ENCODE peak calls at places on chromosome 20, in eight cellular contexts. One of them, this sample, is unnamed.

GRCh38 chr20:25310268-25310920 is 62.5 kb downstream of the PYGB start:
- DNase-seq in Panc1: peak
- DNase-seq in stimulated activated CD8-positive, alpha-beta memory T cell treated with anti-CD3 and anti-CD28 coated beads, Interleukin-4, amount 100 ng/mL, for 24 hours: peak
- DNase-seq in HTR-8/SVneo: peak
- DNase-seq in Kasumi-1: peak
- DNase-seq in NCI-H460: peak
- DNase-seq in naive thymus-derived CD8-positive, alpha-beta T cell: no peak
- DNase-seq in cardiac muscle cell: peak
- DNase-seq in this sample: no peak

GRCh38 chr20:49811825-49812462 is 684 bp upstream of the SLC9A8 start:
- DNase-seq in Panc1: no peak
- DNase-seq in stimulated activated CD8-positive, alpha-beta memory T cell treated with anti-CD3 and anti-CD28 coated beads, Interleukin-4, amount 100 ng/mL, for 24 hours: no peak
- DNase-seq in HTR-8/SVneo: peak
- DNase-seq in Kasumi-1: no peak
- DNase-seq in NCI-H460: no peak
- DNase-seq in naive thymus-derived CD8-positive, alpha-beta T cell: no peak
- DNase-seq in cardiac muscle cell: no peak
- DNase-seq in this sample: no peak

GRCh38 chr20:49450281-49450707 is 32.2 kb downstream of the KCNB1 start:
- DNase-seq in Panc1: no peak
- DNase-seq in stimulated activated CD8-positive, alpha-beta memory T cell treated with anti-CD3 and anti-CD28 coated beads, Interleukin-4, amount 100 ng/mL, for 24 hours: no peak
- DNase-seq in HTR-8/SVneo: no peak
- DNase-seq in Kasumi-1: no peak
- DNase-seq in NCI-H460: no peak
- DNase-seq in naive thymus-derived CD8-positive, alpha-beta T cell: no peak
- DNase-seq in cardiac muscle cell: no peak
- DNase-seq in this sample: no peak

GRCh38 chr20:17504898-17505663 is 26.1 kb downstream of the BFSP1 start:
- DNase-seq in Panc1: peak
- DNase-seq in stimulated activated CD8-positive, alpha-beta memory T cell treated with anti-CD3 and anti-CD28 coated beads, Interleukin-4, amount 100 ng/mL, for 24 hours: peak
- DNase-seq in HTR-8/SVneo: peak
- DNase-seq in Kasumi-1: peak
- DNase-seq in NCI-H460: peak
- DNase-seq in naive thymus-derived CD8-positive, alpha-beta T cell: no peak
- DNase-seq in cardiac muscle cell: peak
- DNase-seq in this sample: peak

GRCh38 chr20:2693996-2694471 is 1.5 kb downstream of the EBF4 start:
- DNase-seq in Panc1: no peak
- DNase-seq in stimulated activated CD8-positive, alpha-beta memory T cell treated with anti-CD3 and anti-CD28 coated beads, Interleukin-4, amount 100 ng/mL, for 24 hours: no peak
- DNase-seq in HTR-8/SVneo: peak
- DNase-seq in Kasumi-1: no peak
- DNase-seq in NCI-H460: no peak
- DNase-seq in naive thymus-derived CD8-positive, alpha-beta T cell: no peak
- DNase-seq in cardiac muscle cell: no peak
- DNase-seq in this sample: peak

GRCh38 chr20:43243672-43244269 is 54.1 kb upstream of the PTPRT start:
- DNase-seq in Panc1: no peak
- DNase-seq in stimulated activated CD8-positive, alpha-beta memory T cell treated with anti-CD3 and anti-CD28 coated beads, Interleukin-4, amount 100 ng/mL, for 24 hours: no peak
- DNase-seq in HTR-8/SVneo: no peak
- DNase-seq in Kasumi-1: no peak
- DNase-seq in NCI-H460: no peak
- DNase-seq in naive thymus-derived CD8-positive, alpha-beta T cell: no peak
- DNase-seq in cardiac muscle cell: peak
- DNase-seq in this sample: no peak

GRCh38 chr20:36614781-36615557 is 9.4 kb downstream of the RAB5IF start:
- DNase-seq in Panc1: no peak
- DNase-seq in stimulated activated CD8-positive, alpha-beta memory T cell treated with anti-CD3 and anti-CD28 coated beads, Interleukin-4, amount 100 ng/mL, for 24 hours: no peak
- DNase-seq in HTR-8/SVneo: no peak
- DNase-seq in Kasumi-1: no peak
- DNase-seq in NCI-H460: no peak
- DNase-seq in naive thymus-derived CD8-positive, alpha-beta T cell: no peak
- DNase-seq in cardiac muscle cell: no peak
- DNase-seq in this sample: no peak

GRCh38 chr20:10633708-10634107 is 40.1 kb downstream of the JAG1 start:
- DNase-seq in Panc1: no peak
- DNase-seq in stimulated activated CD8-positive, alpha-beta memory T cell treated with anti-CD3 and anti-CD28 coated beads, Interleukin-4, amount 100 ng/mL, for 24 hours: no peak
- DNase-seq in HTR-8/SVneo: no peak
- DNase-seq in Kasumi-1: no peak
- DNase-seq in NCI-H460: no peak
- DNase-seq in naive thymus-derived CD8-positive, alpha-beta T cell: no peak
- DNase-seq in cardiac muscle cell: no peak
- DNase-seq in this sample: no peak

GRCh38 chr20:51566594-51566993 is 24.1 kb upstream of the NFATC2 start:
- DNase-seq in Panc1: no peak
- DNase-seq in stimulated activated CD8-positive, alpha-beta memory T cell treated with anti-CD3 and anti-CD28 coated beads, Interleukin-4, amount 100 ng/mL, for 24 hours: no peak
- DNase-seq in HTR-8/SVneo: no peak
- DNase-seq in Kasumi-1: no peak
- DNase-seq in NCI-H460: no peak
- DNase-seq in naive thymus-derived CD8-positive, alpha-beta T cell: no peak
- DNase-seq in cardiac muscle cell: no peak
- DNase-seq in this sample: no peak

GRCh38 chr20:5402903-5403531 is 86.3 kb upstream of the PROKR2 start:
- DNase-seq in Panc1: peak
- DNase-seq in stimulated activated CD8-positive, alpha-beta memory T cell treated with anti-CD3 and anti-CD28 coated beads, Interleukin-4, amount 100 ng/mL, for 24 hours: no peak
- DNase-seq in HTR-8/SVneo: no peak
- DNase-seq in Kasumi-1: peak
- DNase-seq in NCI-H460: peak
- DNase-seq in naive thymus-derived CD8-positive, alpha-beta T cell: no peak
- DNase-seq in cardiac muscle cell: peak
- DNase-seq in this sample: no peak

GRCh38 chr20:45968801-45969711 is 2.9 kb downstream of the ZNF335 start:
- DNase-seq in Panc1: no peak
- DNase-seq in stimulated activated CD8-positive, alpha-beta memory T cell treated with anti-CD3 and anti-CD28 coated beads, Interleukin-4, amount 100 ng/mL, for 24 hours: no peak
- DNase-seq in HTR-8/SVneo: no peak
- DNase-seq in Kasumi-1: no peak
- DNase-seq in NCI-H460: no peak
- DNase-seq in naive thymus-derived CD8-positive, alpha-beta T cell: no peak
- DNase-seq in cardiac muscle cell: no peak
- DNase-seq in this sample: peak

GRCh38 chr20:34604980-34605788 is 46.7 kb downstream of the MAP1LC3A start:
- DNase-seq in Panc1: no peak
- DNase-seq in stimulated activated CD8-positive, alpha-beta memory T cell treated with anti-CD3 and anti-CD28 coated beads, Interleukin-4, amount 100 ng/mL, for 24 hours: no peak
- DNase-seq in HTR-8/SVneo: no peak
- DNase-seq in Kasumi-1: no peak
- DNase-seq in NCI-H460: no peak
- DNase-seq in naive thymus-derived CD8-positive, alpha-beta T cell: no peak
- DNase-seq in cardiac muscle cell: no peak
- DNase-seq in this sample: no peak

GRCh38 chr20:63957004-63957689 is 931 bp upstream of the UCKL1 start:
- DNase-seq in Panc1: no peak
- DNase-seq in stimulated activated CD8-positive, alpha-beta memory T cell treated with anti-CD3 and anti-CD28 coated beads, Interleukin-4, amount 100 ng/mL, for 24 hours: peak
- DNase-seq in HTR-8/SVneo: peak
- DNase-seq in Kasumi-1: peak
- DNase-seq in NCI-H460: peak
- DNase-seq in naive thymus-derived CD8-positive, alpha-beta T cell: no peak
- DNase-seq in cardiac muscle cell: peak
- DNase-seq in this sample: no peak

GRCh38 chr20:52937701-52938100 is 34.5 kb upstream of the TSHZ2 start:
- DNase-seq in Panc1: no peak
- DNase-seq in stimulated activated CD8-positive, alpha-beta memory T cell treated with anti-CD3 and anti-CD28 coated beads, Interleukin-4, amount 100 ng/mL, for 24 hours: no peak
- DNase-seq in HTR-8/SVneo: no peak
- DNase-seq in Kasumi-1: no peak
- DNase-seq in NCI-H460: no peak
- DNase-seq in naive thymus-derived CD8-positive, alpha-beta T cell: no peak
- DNase-seq in cardiac muscle cell: no peak
- DNase-seq in this sample: no peak

GRCh38 chr20:8837396-8837795 is 231.5 kb upstream of the PLCB4 start:
- DNase-seq in Panc1: no peak
- DNase-seq in stimulated activated CD8-positive, alpha-beta memory T cell treated with anti-CD3 and anti-CD28 coated beads, Interleukin-4, amount 100 ng/mL, for 24 hours: no peak
- DNase-seq in HTR-8/SVneo: peak
- DNase-seq in Kasumi-1: no peak
- DNase-seq in NCI-H460: no peak
- DNase-seq in naive thymus-derived CD8-positive, alpha-beta T cell: no peak
- DNase-seq in cardiac muscle cell: no peak
- DNase-seq in this sample: no peak

GRCh38 chr20:49938173-49939163 is 2.3 kb downstream of the RNF114 start:
- DNase-seq in Panc1: no peak
- DNase-seq in stimulated activated CD8-positive, alpha-beta memory T cell treated with anti-CD3 and anti-CD28 coated beads, Interleukin-4, amount 100 ng/mL, for 24 hours: no peak
- DNase-seq in HTR-8/SVneo: no peak
- DNase-seq in Kasumi-1: no peak
- DNase-seq in NCI-H460: no peak
- DNase-seq in naive thymus-derived CD8-positive, alpha-beta T cell: no peak
- DNase-seq in cardiac muscle cell: peak
- DNase-seq in this sample: peak

GRCh38 chr20:694496-694895 is 18.9 kb upstream of the SCRT2 start:
- DNase-seq in Panc1: no peak
- DNase-seq in stimulated activated CD8-positive, alpha-beta memory T cell treated with anti-CD3 and anti-CD28 coated beads, Interleukin-4, amount 100 ng/mL, for 24 hours: no peak
- DNase-seq in HTR-8/SVneo: no peak
- DNase-seq in Kasumi-1: no peak
- DNase-seq in NCI-H460: no peak
- DNase-seq in naive thymus-derived CD8-positive, alpha-beta T cell: no peak
- DNase-seq in cardiac muscle cell: no peak
- DNase-seq in this sample: peak

GRCh38 chr20:56427797-56428196 is 15.7 kb downstream of the CASS4 start:
- DNase-seq in Panc1: no peak
- DNase-seq in stimulated activated CD8-positive, alpha-beta memory T cell treated with anti-CD3 and anti-CD28 coated beads, Interleukin-4, amount 100 ng/mL, for 24 hours: no peak
- DNase-seq in HTR-8/SVneo: no peak
- DNase-seq in Kasumi-1: peak
- DNase-seq in NCI-H460: no peak
- DNase-seq in naive thymus-derived CD8-positive, alpha-beta T cell: no peak
- DNase-seq in cardiac muscle cell: no peak
- DNase-seq in this sample: no peak

GRCh38 chr20:18272451-18272850 is 15.9 kb upstream of the ZNF133 start:
- DNase-seq in Panc1: no peak
- DNase-seq in stimulated activated CD8-positive, alpha-beta memory T cell treated with anti-CD3 and anti-CD28 coated beads, Interleukin-4, amount 100 ng/mL, for 24 hours: no peak
- DNase-seq in HTR-8/SVneo: no peak
- DNase-seq in Kasumi-1: no peak
- DNase-seq in NCI-H460: no peak
- DNase-seq in naive thymus-derived CD8-positive, alpha-beta T cell: no peak
- DNase-seq in cardiac muscle cell: no peak
- DNase-seq in this sample: no peak

GRCh38 chr20:37902504-37903313 is at the start of gene VSTM2L:
- DNase-seq in Panc1: no peak
- DNase-seq in stimulated activated CD8-positive, alpha-beta memory T cell treated with anti-CD3 and anti-CD28 coated beads, Interleukin-4, amount 100 ng/mL, for 24 hours: no peak
- DNase-seq in HTR-8/SVneo: no peak
- DNase-seq in Kasumi-1: no peak
- DNase-seq in NCI-H460: no peak
- DNase-seq in naive thymus-derived CD8-positive, alpha-beta T cell: no peak
- DNase-seq in cardiac muscle cell: peak
- DNase-seq in this sample: no peak

GRCh38 chr20:32727663-32728062 is 15.6 kb downstream of the COMMD7 start:
- DNase-seq in Panc1: no peak
- DNase-seq in stimulated activated CD8-positive, alpha-beta memory T cell treated with anti-CD3 and anti-CD28 coated beads, Interleukin-4, amount 100 ng/mL, for 24 hours: no peak
- DNase-seq in HTR-8/SVneo: no peak
- DNase-seq in Kasumi-1: no peak
- DNase-seq in NCI-H460: no peak
- DNase-seq in naive thymus-derived CD8-positive, alpha-beta T cell: no peak
- DNase-seq in cardiac muscle cell: no peak
- DNase-seq in this sample: no peak

GRCh38 chr20:33732166-33732970 is 572 bp downstream of the ZNF341 start:
- DNase-seq in Panc1: no peak
- DNase-seq in stimulated activated CD8-positive, alpha-beta memory T cell treated with anti-CD3 and anti-CD28 coated beads, Interleukin-4, amount 100 ng/mL, for 24 hours: peak
- DNase-seq in HTR-8/SVneo: no peak
- DNase-seq in Kasumi-1: no peak
- DNase-seq in NCI-H460: no peak
- DNase-seq in naive thymus-derived CD8-positive, alpha-beta T cell: peak
- DNase-seq in cardiac muscle cell: no peak
- DNase-seq in this sample: peak

GRCh38 chr20:13990465-13990864 is at the start of gene SEL1L2:
- DNase-seq in Panc1: no peak
- DNase-seq in stimulated activated CD8-positive, alpha-beta memory T cell treated with anti-CD3 and anti-CD28 coated beads, Interleukin-4, amount 100 ng/mL, for 24 hours: no peak
- DNase-seq in HTR-8/SVneo: no peak
- DNase-seq in Kasumi-1: no peak
- DNase-seq in NCI-H460: no peak
- DNase-seq in naive thymus-derived CD8-positive, alpha-beta T cell: no peak
- DNase-seq in cardiac muscle cell: peak
- DNase-seq in this sample: no peak

GRCh38 chr20:31896049-31896448 is 25.6 kb downstream of the TTLL9 start:
- DNase-seq in Panc1: no peak
- DNase-seq in stimulated activated CD8-positive, alpha-beta memory T cell treated with anti-CD3 and anti-CD28 coated beads, Interleukin-4, amount 100 ng/mL, for 24 hours: no peak
- DNase-seq in HTR-8/SVneo: no peak
- DNase-seq in Kasumi-1: no peak
- DNase-seq in NCI-H460: no peak
- DNase-seq in naive thymus-derived CD8-positive, alpha-beta T cell: no peak
- DNase-seq in cardiac muscle cell: no peak
- DNase-seq in this sample: no peak

GRCh38 chr20:61886721-61887658 is 178.7 kb downstream of the TAF4 start:
- DNase-seq in Panc1: peak
- DNase-seq in stimulated activated CD8-positive, alpha-beta memory T cell treated with anti-CD3 and anti-CD28 coated beads, Interleukin-4, amount 100 ng/mL, for 24 hours: peak
- DNase-seq in HTR-8/SVneo: peak
- DNase-seq in Kasumi-1: peak
- DNase-seq in NCI-H460: peak
- DNase-seq in naive thymus-derived CD8-positive, alpha-beta T cell: peak
- DNase-seq in cardiac muscle cell: peak
- DNase-seq in this sample: no peak

GRCh38 chr20:63501818-63502670 is 3.2 kb upstream of the EEF1A2 start:
- DNase-seq in Panc1: no peak
- DNase-seq in stimulated activated CD8-positive, alpha-beta memory T cell treated with anti-CD3 and anti-CD28 coated beads, Interleukin-4, amount 100 ng/mL, for 24 hours: no peak
- DNase-seq in HTR-8/SVneo: no peak
- DNase-seq in Kasumi-1: no peak
- DNase-seq in NCI-H460: no peak
- DNase-seq in naive thymus-derived CD8-positive, alpha-beta T cell: no peak
- DNase-seq in cardiac muscle cell: peak
- DNase-seq in this sample: no peak